ENCODE peak calls at places on chromosome 22, in four cellular contexts. Y is brain microvascular endothelial cell, K is fibroblast of mammary gland, B is mucosa of descending colon. T is an unnamed sample.

GRCh38 chr22:30290679-30291333 is 1.5 kb upstream of the CASTOR1 start:
- DNase-seq in Y (peak; percentile 56), K (peak; percentile 73), B (peak; percentile 67), T (peak; percentile 87)

GRCh38 chr22:39543095-39543494 is 10.5 kb upstream of the RPS19BP1 start:
- DNase-seq in Y (no peak), K (peak; percentile 48), B (no peak), T (peak; percentile 35)

GRCh38 chr22:37636186-37636948 is 3.1 kb upstream of the SH3BP1 start:
- DNase-seq in Y (peak; percentile 52), K (peak; percentile 92), B (peak; percentile 62), T (peak; percentile 68)

GRCh38 chr22:27327981-27328721 is 473.4 kb downstream of the MN1 start:
- DNase-seq in Y (no peak), K (no peak), B (no peak), T (no peak)

GRCh38 chr22:17931400-17931825 is 92.9 kb downstream of the MICAL3 start:
- DNase-seq in Y (no peak), K (no peak), B (peak; percentile 64), T (no peak)

GRCh38 chr22:35575116-35575748 is 34.6 kb downstream of the RASD2 start:
- DNase-seq in Y (no peak), K (no peak), B (no peak), T (no peak)

GRCh38 chr22:18093661-18094060 is 15.9 kb downstream of the PEX26 start:
- DNase-seq in Y (no peak), K (no peak), B (no peak), T (no peak)

GRCh38 chr22:35257002-35257320 is 332 bp upstream of the HMGXB4 start:
- DNase-seq in Y (no peak), K (no peak), B (no peak), T (no peak)

GRCh38 chr22:46454233-46454909 is 83.0 kb downstream of the CELSR1 start:
- DNase-seq in Y (no peak), K (no peak), B (no peak), T (no peak)

GRCh38 chr22:22669093-22669492 is 24.7 kb downstream of the GGTLC2 start:
- DNase-seq in Y (no peak), K (no peak), B (no peak), T (no peak)

DNA sequence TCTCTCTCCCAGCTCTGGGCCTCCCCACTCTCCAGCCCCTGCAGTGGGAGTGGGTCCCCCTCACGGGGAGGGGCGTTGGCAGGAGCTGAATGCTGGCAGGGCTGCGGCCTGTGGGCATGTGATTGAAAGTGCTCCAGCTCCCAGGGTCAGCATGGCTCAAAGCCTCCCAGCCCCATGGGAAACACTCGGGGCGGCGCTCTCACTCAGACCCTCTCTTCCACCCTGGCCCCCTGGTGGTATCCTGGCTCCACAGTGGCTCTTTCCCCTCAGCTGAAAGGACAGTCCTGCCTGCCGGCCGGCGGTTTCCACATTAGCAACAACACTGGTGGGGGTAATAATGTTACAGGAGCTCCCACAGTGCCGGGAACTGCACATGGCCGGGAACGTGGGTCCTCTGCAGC is 35.5 kb downstream of the POLR3H start:
- DNase-seq in Y (no peak), K (no peak), B (no peak), T (no peak)
- TF ChIP-seq CTCF in Y (peak; percentile 52), K (no peak), B (no peak), T (no peak)

DNA sequence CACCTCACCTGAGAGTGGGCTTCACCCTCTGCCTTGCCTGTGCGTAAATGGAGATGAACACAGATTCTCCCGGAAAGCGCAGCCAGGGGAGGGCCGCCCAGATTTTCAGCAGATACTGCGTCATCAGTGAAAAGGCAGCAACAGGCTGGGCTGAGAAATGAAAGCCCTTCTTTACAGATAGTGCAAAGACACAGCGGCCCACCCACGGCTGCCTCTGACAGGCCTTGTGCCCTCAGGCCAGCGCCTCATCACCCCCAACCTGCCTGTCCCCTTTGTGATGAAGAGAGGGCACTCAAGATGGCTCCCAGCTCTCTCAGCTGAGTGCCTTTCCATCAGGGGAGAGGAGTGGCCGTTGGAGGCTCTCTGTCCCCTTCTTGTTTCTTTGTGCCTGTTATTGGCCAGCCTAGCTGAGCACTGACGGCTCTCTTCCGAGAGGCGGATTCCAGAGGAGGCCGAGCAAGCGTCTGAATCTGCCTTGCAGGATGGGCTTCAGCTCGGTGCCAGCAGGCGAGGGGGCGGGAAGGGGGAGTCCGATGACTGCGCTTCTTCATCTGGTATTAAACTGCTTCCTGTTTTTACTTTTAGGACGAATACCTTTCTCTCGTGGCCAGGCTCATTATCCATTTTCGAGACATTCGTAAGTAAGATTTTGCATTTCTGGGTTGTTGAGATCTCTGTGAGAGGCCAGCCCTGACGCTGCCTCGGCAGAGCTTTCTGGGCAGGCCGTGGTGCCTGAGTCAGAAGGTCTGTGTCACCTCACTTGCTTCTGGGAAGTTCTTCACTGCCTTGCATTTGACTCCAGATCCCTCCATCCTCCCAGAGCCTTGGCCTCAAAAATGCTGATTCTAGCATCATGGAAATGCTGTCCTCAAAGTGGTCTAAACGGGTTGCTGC is 43.7 kb downstream of the MED15 start:
- DNase-seq in Y (peak; percentile 73), K (peak; percentile 89), B (no peak), T (peak; percentile 78)
- H3K4me3 ChIP-seq in Y (no peak overlapping the region), K (no peak overlapping the region), B (no peak overlapping the region), T (no peak overlapping the region)

GRCh38 chr22:28909375-28909774 is 26.0 kb downstream of the ZNRF3 start:
- DNase-seq in Y (peak; percentile 62), K (peak; percentile 22), B (no peak), T (peak; percentile 34)
- TF ChIP-seq CTCF in Y (no peak), K (no peak), B (no peak), T (no peak)

GRCh38 chr22:49331223-49331815 is 496.4 kb downstream of the BRD1 start:
- DNase-seq in Y (no peak), K (no peak), B (no peak), T (no peak)
- H3K4me3 ChIP-seq in Y (no peak overlapping the region), K (no peak overlapping the region), B (no peak overlapping the region), T (no peak overlapping the region)

T was measured in fibroblast of pulmonary artery.